ENCODE peak calls at places on chromosome 1, in nine cellular contexts. W is HEK293T; Y is effector memory CD8-positive, alpha-beta T cell; X is endothelial cell; T is AG20443; Z is HFFc6; K is GM23248; U is cerebellar nuclear complex; P is caudate nucleus. R is an unnamed sample.

GRCh38 chr1:200550367-200550766 is 70.2 kb downstream of the KIF14 start:
- DNase-seq in W (no peak), Y (no peak), X (no peak), T (no peak), Z (peak), K (peak), U (no peak), P (no peak), R (no peak)

GRCh38 chr1:26225033-26225831 is 8.8 kb upstream of the CEP85 start:
- DNase-seq in W (no peak), Y (peak), X (peak), T (peak), Z (no peak), K (peak), U (no peak), P (peak), R (peak)

GRCh38 chr1:228350831-228351781 is 55.5 kb downstream of the TRIM11 start:
- DNase-seq in W (no peak), Y (no peak), X (no peak), T (no peak), Z (no peak), K (no peak), U (no peak), P (no peak), R (peak)

GRCh38 chr1:85570446-85571180 is 9.9 kb upstream of the CCN1 start:
- DNase-seq in W (no peak), Y (no peak), X (no peak), T (no peak), Z (no peak), K (no peak), U (no peak), P (no peak), R (no peak)

GRCh38 chr1:183234660-183235476 is 48.8 kb downstream of the LAMC2 start:
- DNase-seq in W (peak), Y (no peak), X (peak), T (peak), Z (peak), K (peak), U (no peak), P (peak), R (peak)

GRCh38 chr1:232291258-232291657 is 338.7 kb downstream of the SIPA1L2 start:
- DNase-seq in W (no peak), Y (no peak), X (no peak), T (no peak), Z (no peak), K (no peak), U (no peak), P (no peak), R (no peak)

GRCh38 chr1:109821221-109821669 is 57.5 kb upstream of the EPS8L3 start:
- DNase-seq in W (no peak), Y (no peak), X (no peak), T (peak), Z (peak), K (peak), U (no peak), P (no peak), R (no peak)

GRCh38 chr1:197200468-197200899 is 54.0 kb upstream of the ASPM start:
- DNase-seq in W (no peak), Y (no peak), X (no peak), T (peak), Z (peak), K (peak), U (no peak), P (peak), R (no peak)

GRCh38 chr1:234584926-234585325 is 25.1 kb downstream of the IRF2BP2 start:
- DNase-seq in W (no peak), Y (no peak), X (no peak), T (no peak), Z (no peak), K (peak), U (no peak), P (no peak), R (peak)

GRCh38 chr1:115877511-115877910 is 36.6 kb upstream of the NHLH2 start:
- DNase-seq in W (no peak), Y (no peak), X (peak), T (no peak), Z (no peak), K (no peak), U (no peak), P (no peak), R (no peak)

GRCh38 chr1:238951809-238952208 is 434.6 kb upstream of the CHRM3 start:
- DNase-seq in W (peak), Y (no peak), X (peak), T (peak), Z (peak), K (peak), U (no peak), P (no peak), R (no peak)

GRCh38 chr1:15459771-15460719 is 3.5 kb downstream of the CELA2A start:
- DNase-seq in W (no peak), Y (no peak), X (no peak), T (no peak), Z (peak), K (peak), U (no peak), P (no peak), R (no peak)

GRCh38 chr1:119752592-119752991 is 16.1 kb downstream of the HMGCS2 start:
- DNase-seq in W (no peak), Y (no peak), X (no peak), T (no peak), Z (no peak), K (no peak), U (no peak), P (no peak), R (no peak)